ENCODE peak calls at places on chromosomes 11 and 22, in nine cellular contexts. R, C, Q, N, X, A, O, E and B are unnamed samples.

GRCh38 chr11:127931811-127932210 is 655.5 kb downstream of the ETS1 start:
- DNase-seq in C (no peak), Q (no peak), E (no peak), O (no peak), R (no peak), X (no peak), N (no peak), A (no peak), B (no peak)

GRCh38 chr11:42253156-42253555 is 793.7 kb upstream of the LRRC4C start:
- DNase-seq in A (no peak), N (no peak), R (no peak), E (no peak), C (no peak), X (no peak), O (no peak), Q (no peak), B (no peak)

GRCh38 chr11:2134022-2135010 is 4.9 kb downstream of the IGF2 start:
- DNase-seq in O (no peak), C (no peak), N (no peak), Q (no peak), A (no peak), X (no peak), R (no peak), E (no peak), B (no peak)

GRCh38 chr22:26937213-26937612 is 279.8 kb downstream of the MIAT start:
- DNase-seq in N (no peak), X (no peak), Q (no peak), A (no peak), C (no peak), O (no peak), E (no peak), R (no peak), B (no peak)

GRCh38 chr11:133072366-133072765 is 459.9 kb downstream of the OPCML start:
- DNase-seq in R (no peak), E (no peak), O (peak; percentile 8), C (no peak), A (no peak), N (no peak), Q (no peak), X (no peak), B (peak; percentile 21)

GRCh38 chr22:42069801-42070516 is 653 bp downstream of the NAGA start:
- DNase-seq in Q (no peak), N (no peak), C (no peak), O (no peak), A (no peak), R (no peak), E (no peak), X (no peak), B (no peak)

GRCh38 chr11:59182457-59183151 is 10.7 kb downstream of the DTX4 start:
- DNase-seq in E (peak; percentile 81), A (no peak), R (peak; percentile 93), Q (no peak), C (no peak), N (no peak), X (no peak), O (no peak), B (peak; percentile 41)

GRCh38 chr11:45771942-45772522 is 32.9 kb upstream of the SLC35C1 start:
- DNase-seq in X (peak; percentile 60), E (peak; percentile 83), C (peak; percentile 87), A (peak; percentile 65), Q (peak; percentile 80), O (peak; percentile 36), R (peak; percentile 95), N (peak; percentile 87), B (peak; percentile 54)

GRCh38 chr11:82458777-82459176 is 274.9 kb downstream of the FAM181B start:
- DNase-seq in O (no peak), Q (no peak), X (no peak), R (peak; percentile 45), C (no peak), N (no peak), A (no peak), E (no peak), B (no peak)

DNA sequence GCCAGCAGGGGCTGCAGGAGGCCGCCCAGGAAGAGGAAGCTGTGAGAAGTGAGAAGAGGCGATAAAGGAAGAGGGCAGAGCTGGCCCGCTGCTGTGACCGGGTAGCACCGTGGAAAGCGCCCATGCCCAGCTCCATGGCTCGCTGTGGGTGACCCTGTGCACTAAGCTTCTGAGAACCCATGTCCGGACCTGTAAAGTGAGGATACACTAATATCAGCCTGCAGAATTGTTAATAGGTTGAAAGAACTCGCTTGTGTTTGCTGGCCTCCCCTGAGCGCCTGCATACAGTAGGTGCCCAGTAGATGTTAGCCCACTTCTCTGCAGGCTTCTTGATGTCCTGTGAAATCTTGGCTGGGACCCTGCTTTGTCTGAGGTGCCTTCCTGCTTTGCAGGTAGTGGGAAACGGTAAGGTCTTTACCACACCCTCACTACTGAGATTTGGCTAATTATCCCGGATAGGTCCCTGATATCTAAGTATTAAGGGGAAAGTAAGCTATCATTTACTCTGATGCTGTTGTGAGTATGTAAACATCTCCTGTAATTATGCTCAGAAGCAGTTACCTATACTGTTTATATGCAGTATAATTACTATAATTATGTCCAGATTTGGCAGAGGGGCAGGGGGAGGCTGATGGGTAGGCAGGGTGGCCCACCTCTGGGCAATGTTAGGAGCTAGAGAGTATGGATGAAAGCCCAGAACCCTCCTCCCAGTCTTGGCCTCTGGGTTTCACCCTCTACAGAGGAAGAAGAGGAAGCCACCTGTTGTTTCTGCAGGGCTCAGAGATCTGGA is 1.2 kb upstream of the ARRB1 start:
- DNase-seq in O (no peak), X (no peak), E (no peak), N (no peak), Q (no peak), C (peak; percentile 75), R (peak; percentile 38), A (no peak), B (no peak)
- H3K4me3 ChIP-seq in O (peak overlapping the region; percentile 71), X (peak overlapping the region; percentile 68), E (peak overlapping the region; percentile 65), N (peak overlapping the region; percentile 88), Q (peak overlapping the region; percentile 70), C (peak overlapping the region; percentile 76), R (peak overlapping the region; percentile 84), A (peak overlapping the region; percentile 63), B (peak overlapping the region; percentile 45)

DNA sequence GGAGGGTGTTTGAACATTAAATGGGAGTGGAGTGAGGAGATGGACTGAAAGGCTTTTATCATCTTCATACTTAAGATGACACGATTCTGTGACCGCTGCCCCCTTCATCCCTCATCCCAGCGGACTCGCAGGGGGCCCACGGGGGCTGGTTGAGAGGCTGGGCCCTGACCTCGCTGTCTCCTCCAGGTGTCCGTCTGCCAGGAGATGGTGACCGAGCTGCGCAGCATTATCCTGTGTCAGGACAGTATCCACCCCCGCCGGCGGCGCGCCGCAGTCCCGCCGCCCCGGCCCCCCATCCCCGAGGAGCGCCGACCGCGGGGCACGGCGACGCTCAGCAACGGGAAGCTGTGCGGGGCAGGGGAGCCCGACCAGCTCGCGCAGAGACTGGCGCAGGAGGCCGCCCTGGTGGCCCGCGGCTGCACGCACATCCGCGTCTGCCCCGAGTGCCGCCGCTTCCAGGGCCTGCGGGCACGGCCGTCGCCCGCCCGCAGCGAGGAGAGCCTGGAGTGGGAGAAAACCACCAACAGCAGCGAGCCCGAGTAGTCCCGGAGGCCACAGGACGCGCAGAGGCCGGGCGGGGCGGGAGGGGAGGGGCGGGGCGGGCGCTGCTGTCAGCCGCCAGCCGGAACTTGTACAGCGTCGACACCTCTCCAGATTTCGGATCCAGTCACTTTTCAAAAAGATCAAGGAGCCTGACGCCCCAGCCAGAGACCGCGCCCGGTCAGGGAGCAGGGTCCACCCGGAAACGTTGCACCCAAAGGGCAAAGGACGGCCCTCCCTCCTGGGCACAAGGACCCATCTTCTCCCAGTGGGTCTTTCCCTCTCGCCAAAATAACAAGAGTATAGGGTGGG is 38.0 kb upstream of the TBCEL start:
- DNase-seq in C (no peak), E (peak; percentile 38), X (peak; percentile 45), R (peak; percentile 87), Q (peak; percentile 45), A (peak; percentile 9), O (peak; percentile 31), N (peak; percentile 24), B (peak; percentile 24)
- TF ChIP-seq CTCF in C (no peak), E (no peak), X (no peak), R (peak; percentile 69), Q (no peak), A (peak; percentile 18), O (no peak), N (peak; percentile 52), B (peak; percentile 28)

DNA sequence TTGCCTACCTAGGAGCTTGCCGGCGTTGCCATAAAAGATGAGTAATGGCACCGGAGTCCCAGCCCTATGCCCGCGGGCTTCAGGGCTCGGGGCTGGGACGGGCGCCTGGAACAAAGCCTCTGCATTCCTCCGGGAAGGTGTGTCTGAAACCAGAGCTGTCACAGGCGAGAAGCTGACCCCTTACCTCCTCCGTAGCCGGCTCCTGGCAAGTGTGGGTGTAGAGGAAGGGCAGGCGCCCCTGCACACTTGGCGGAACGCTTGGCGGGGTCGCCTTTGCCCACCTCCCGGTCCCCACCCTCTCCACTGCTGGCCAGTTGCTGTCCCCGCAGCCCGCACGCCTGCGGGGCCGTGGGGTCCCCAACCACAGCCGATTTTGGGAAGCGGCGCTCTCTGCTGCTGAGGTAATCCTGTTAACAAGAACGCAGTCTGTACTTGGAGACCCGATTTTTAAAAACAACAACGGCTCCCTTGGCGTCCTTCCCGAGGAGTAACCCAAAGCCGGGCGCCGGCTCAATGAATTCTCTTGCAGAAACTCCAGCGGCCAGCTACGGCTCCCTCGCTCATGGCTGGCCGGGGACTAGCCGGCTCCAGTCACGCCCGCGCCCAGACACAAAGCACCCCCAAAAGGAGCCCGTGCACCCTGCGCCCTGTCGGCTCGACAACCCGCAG is 89.3 kb downstream of the PLEKHA7 start:
- DNase-seq in C (no peak), X (peak; percentile 7), Q (peak; percentile 43), E (peak; percentile 86), R (peak; percentile 88), O (peak; percentile 37), A (peak; percentile 6), N (peak; percentile 47), B (peak; percentile 78)
- H3K4me3 ChIP-seq in C (peak overlapping the region; percentile 70), X (no peak overlapping the region), Q (peak overlapping the region; percentile 38), E (peak overlapping the region; percentile 34), R (peak overlapping the region; percentile 82), O (peak overlapping the region; percentile 48), A (peak overlapping the region; percentile 46), N (peak overlapping the region; percentile 72), B (peak overlapping the region; percentile 48)

GRCh38 chr11:46981429-46981828 is 44.9 kb downstream of the CSTPP1 start:
- DNase-seq in A (no peak), O (no peak), E (no peak), N (no peak), X (no peak), R (no peak), C (no peak), Q (no peak), B (no peak)

GRCh38 chr11:46977038-46977818 is 40.7 kb downstream of the CSTPP1 start:
- DNase-seq in X (no peak), A (no peak), C (no peak), N (no peak), Q (peak; percentile 20), O (peak; percentile 5), E (no peak), R (peak; percentile 80), B (no peak)

GRCh38 chr11:46976182-46976854 is 39.8 kb downstream of the CSTPP1 start:
- DNase-seq in R (no peak), A (no peak), O (no peak), Q (no peak), X (no peak), E (no peak), C (no peak), N (no peak), B (no peak)

GRCh38 chr11:46977940-46978595 is 41.5 kb downstream of the CSTPP1 start:
- DNase-seq in A (peak; percentile 16), N (no peak), C (no peak), O (peak; percentile 22), R (no peak), X (no peak), E (no peak), Q (peak; percentile 13), B (peak; percentile 61)

DNA sequence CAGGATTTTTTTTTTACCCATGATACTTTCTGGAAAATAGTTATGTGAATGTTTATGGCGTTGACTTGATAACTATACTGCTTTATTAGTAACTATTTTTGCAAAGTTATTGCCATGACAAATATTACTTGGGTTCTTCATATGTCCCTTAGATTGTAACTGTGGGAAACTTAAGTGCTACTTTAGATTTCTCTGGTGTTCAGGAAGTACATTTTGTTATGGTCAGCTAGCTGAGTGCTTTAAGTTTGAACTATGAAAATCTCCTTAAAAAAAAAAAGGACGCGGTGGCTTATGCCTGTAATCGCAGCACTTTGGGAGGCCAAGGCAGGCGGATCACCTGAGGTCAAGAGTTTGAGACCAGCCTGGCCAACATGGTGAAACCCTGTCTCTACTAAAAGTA is 42.8 kb downstream of the CSTPP1 start:
- DNase-seq in N (no peak), R (no peak), O (no peak), C (no peak), E (no peak), A (no peak), Q (no peak), X (no peak), B (no peak)
- TF ChIP-seq CTCF in N (no peak), R (no peak), O (no peak), C (no peak), E (no peak), A (no peak), Q (no peak), X (no peak), B (no peak)